ENCODE peak calls at places on chromosomes 2 and 18, in five cellular contexts. One of them, this sample, is unnamed. For H3K27me3, the result is how much of the 10 kb centered on the place peaks cover.

GRCh38 chr2:147082850-147083522 is 761.8 kb upstream of the ACVR2A start:
- DNase-seq in IMR-90: peak
- DNase-seq in trophoblast cell: peak
- DNase-seq in neuronal stem cell: peak
- DNase-seq in H1: peak
- DNase-seq in this sample: peak

GRCh38 chr2:71932027-71932779 is 215.5 kb downstream of the CYP26B1 start:
- DNase-seq in IMR-90: no peak
- DNase-seq in trophoblast cell: no peak
- DNase-seq in neuronal stem cell: no peak
- DNase-seq in H1: no peak
- DNase-seq in this sample: peak

GRCh38 chr2:216170362-216170761 is 61.2 kb downstream of the XRCC5 start:
- DNase-seq in IMR-90: no peak
- DNase-seq in trophoblast cell: no peak
- DNase-seq in neuronal stem cell: no peak
- DNase-seq in H1: no peak
- DNase-seq in this sample: no peak

GRCh38 chr2:107363811-107364210 is 462.9 kb upstream of the RGPD4 start:
- DNase-seq in IMR-90: no peak
- DNase-seq in trophoblast cell: no peak
- DNase-seq in neuronal stem cell: no peak
- DNase-seq in H1: no peak
- DNase-seq in this sample: no peak

GRCh38 chr2:46458763-46459505 is 20.4 kb upstream of the TMEM247 start:
- DNase-seq in IMR-90: no peak
- DNase-seq in trophoblast cell: no peak
- DNase-seq in neuronal stem cell: no peak
- DNase-seq in H1: no peak
- DNase-seq in this sample: no peak

GRCh38 chr2:128466377-128467175 is 147.9 kb upstream of the HS6ST1 start:
- DNase-seq in IMR-90: no peak
- DNase-seq in trophoblast cell: no peak
- DNase-seq in neuronal stem cell: no peak
- DNase-seq in H1: no peak
- DNase-seq in this sample: peak

GRCh38 chr2:234419726-234420125 is 77.2 kb downstream of the ARL4C start:
- DNase-seq in IMR-90: no peak
- DNase-seq in trophoblast cell: peak
- DNase-seq in neuronal stem cell: no peak
- DNase-seq in H1: no peak
- DNase-seq in this sample: no peak

GRCh38 chr2:168518555-168519066 is 62.5 kb downstream of the CERS6 start:
- DNase-seq in IMR-90: peak
- DNase-seq in trophoblast cell: no peak
- DNase-seq in neuronal stem cell: peak
- DNase-seq in H1: peak
- DNase-seq in this sample: no peak

GRCh38 chr2:61456070-61456745 is 14.7 kb downstream of the USP34 start:
- DNase-seq in IMR-90: no peak
- DNase-seq in trophoblast cell: no peak
- DNase-seq in neuronal stem cell: no peak
- DNase-seq in H1: no peak
- DNase-seq in this sample: no peak

GRCh38 chr2:106115250-106115649 is 78.9 kb downstream of the UXS1 start:
- DNase-seq in IMR-90: peak
- DNase-seq in trophoblast cell: peak
- DNase-seq in neuronal stem cell: no peak
- DNase-seq in H1: no peak
- DNase-seq in this sample: no peak

GRCh38 chr18:51029694-51030536 is at the start of gene SMAD4:
- DNase-seq in IMR-90: peak
- DNase-seq in trophoblast cell: peak
- DNase-seq in neuronal stem cell: peak
- DNase-seq in H1: peak
- DNase-seq in this sample: peak
- H3K14ac ChIP-seq in IMR-90: peak
- H3K14ac ChIP-seq in trophoblast cell: peak
- H3K14ac ChIP-seq in neuronal stem cell: no peak
- H3K14ac ChIP-seq in H1: peak
- H3K14ac ChIP-seq in this sample: peak

GRCh38 chr2:126911111-126911796 is 12.6 kb downstream of the TEX51 start:
- DNase-seq in IMR-90: no peak
- DNase-seq in trophoblast cell: no peak
- DNase-seq in neuronal stem cell: no peak
- DNase-seq in H1: no peak
- DNase-seq in this sample: no peak
- H3K27me3 ChIP-seq in IMR-90: under half
- H3K27me3 ChIP-seq in trophoblast cell: under half
- H3K27me3 ChIP-seq in neuronal stem cell: under half
- H3K27me3 ChIP-seq in H1: under half
- H3K27me3 ChIP-seq in this sample: under half

GRCh38 chr2:17589406-17590035 is 49.0 kb downstream of the VSNL1 start:
- DNase-seq in IMR-90: no peak
- DNase-seq in trophoblast cell: no peak
- DNase-seq in neuronal stem cell: no peak
- DNase-seq in H1: no peak
- DNase-seq in this sample: no peak
- H3K14ac ChIP-seq in IMR-90: no peak
- H3K14ac ChIP-seq in trophoblast cell: no peak
- H3K14ac ChIP-seq in neuronal stem cell: no peak
- H3K14ac ChIP-seq in H1: no peak
- H3K14ac ChIP-seq in this sample: no peak

GRCh38 chr2:161428240-161428587 is 12.1 kb downstream of the TBR1 start:
- DNase-seq in IMR-90: no peak
- DNase-seq in trophoblast cell: no peak
- DNase-seq in neuronal stem cell: no peak
- DNase-seq in H1: no peak
- DNase-seq in this sample: no peak
- H3K27me3 ChIP-seq in IMR-90: half or more
- H3K27me3 ChIP-seq in trophoblast cell: under half
- H3K27me3 ChIP-seq in neuronal stem cell: half or more
- H3K27me3 ChIP-seq in H1: half or more
- H3K27me3 ChIP-seq in this sample: half or more

GRCh38 chr2:43021791-43022500 is 204.5 kb downstream of the ZFP36L2 start:
- DNase-seq in IMR-90: no peak
- DNase-seq in trophoblast cell: no peak
- DNase-seq in neuronal stem cell: no peak
- DNase-seq in H1: peak
- DNase-seq in this sample: peak
- H3K14ac ChIP-seq in IMR-90: no peak
- H3K14ac ChIP-seq in trophoblast cell: no peak
- H3K14ac ChIP-seq in neuronal stem cell: no peak
- H3K14ac ChIP-seq in H1: no peak
- H3K14ac ChIP-seq in this sample: no peak

GRCh38 chr2:96527990-96528679 is 8.4 kb upstream of the ARID5A start:
- DNase-seq in IMR-90: peak
- DNase-seq in trophoblast cell: peak
- DNase-seq in neuronal stem cell: no peak
- DNase-seq in H1: no peak
- DNase-seq in this sample: no peak
- H3K27me3 ChIP-seq in IMR-90: under half
- H3K27me3 ChIP-seq in trophoblast cell: under half
- H3K27me3 ChIP-seq in neuronal stem cell: under half
- H3K27me3 ChIP-seq in H1: under half
- H3K27me3 ChIP-seq in this sample: under half

GRCh38 chr18:25061345-25061744 is 290.6 kb downstream of the ZNF521 start:
- DNase-seq in IMR-90: no peak
- DNase-seq in trophoblast cell: no peak
- DNase-seq in neuronal stem cell: no peak
- DNase-seq in H1: no peak
- DNase-seq in this sample: no peak
- H3K14ac ChIP-seq in IMR-90: no peak
- H3K14ac ChIP-seq in trophoblast cell: no peak
- H3K14ac ChIP-seq in neuronal stem cell: no peak
- H3K14ac ChIP-seq in H1: no peak
- H3K14ac ChIP-seq in this sample: no peak

GRCh38 chr18:79442508-79443221 is 46.9 kb downstream of the NFATC1 start:
- DNase-seq in IMR-90: no peak
- DNase-seq in trophoblast cell: no peak
- DNase-seq in neuronal stem cell: no peak
- DNase-seq in H1: no peak
- DNase-seq in this sample: no peak
- H3K27me3 ChIP-seq in IMR-90: under half
- H3K27me3 ChIP-seq in trophoblast cell: under half
- H3K27me3 ChIP-seq in neuronal stem cell: under half
- H3K27me3 ChIP-seq in H1: under half
- H3K27me3 ChIP-seq in this sample: under half

GRCh38 chr2:8678731-8679566 is 2.9 kb upstream of the ID2 start:
- DNase-seq in IMR-90: peak
- DNase-seq in trophoblast cell: peak
- DNase-seq in neuronal stem cell: peak
- DNase-seq in H1: peak
- DNase-seq in this sample: peak
- H3K14ac ChIP-seq in IMR-90: peak
- H3K14ac ChIP-seq in trophoblast cell: peak
- H3K14ac ChIP-seq in neuronal stem cell: no peak
- H3K14ac ChIP-seq in H1: no peak
- H3K14ac ChIP-seq in this sample: peak